ENCODE peak calls at places on chromosomes 7 and 10, in ten cellular contexts. Y is stimulated activated CD8-positive, alpha-beta memory T cell treated with anti-CD3 and anti-CD28 coated beads, Interleukin-4, amount 100 ng/mL, for 1 hour; T is fibroblast of mammary gland; E is GM13977; H is iPS-NIHi11; O is GM04504; M is T-helper 2 cell; D is kidney epithelial cell; U is amniotic stem cell; R is brain microvascular endothelial cell. G is an unnamed sample.

GRCh38 chr7:152137476-152138025 is 112.1 kb downstream of the GALNT11 start:
- DNase-seq in Y (no peak), T (peak; percentile 1), E (no peak), H (no peak), O (no peak), M (no peak), D (no peak), U (no peak), R (no peak), G (peak; percentile 26)

GRCh38 chr7:17130281-17131059 is 168.0 kb upstream of the AHR start:
- DNase-seq in Y (no peak), T (peak; percentile 61), E (no peak), H (peak; percentile 76), O (peak; percentile 46), M (no peak), D (peak; percentile 79), U (no peak), R (peak; percentile 94), G (no peak)

GRCh38 chr7:151601521-151602305 is 82.0 kb upstream of the RHEB start:
- DNase-seq in Y (no peak), T (peak; percentile 23), E (no peak), H (no peak), O (no peak), M (no peak), D (no peak), U (no peak), R (peak; percentile 9), G (no peak)

GRCh38 chr10:124173298-124173900 is 80.0 kb upstream of the CHST15 start:
- DNase-seq in Y (no peak), T (no peak), E (no peak), H (no peak), O (no peak), M (no peak), D (no peak), U (no peak), R (no peak), G (no peak)

GRCh38 chr10:97278491-97278989 is 13.9 kb downstream of the ARHGAP19 start:
- DNase-seq in Y (no peak), T (peak; percentile 97), E (peak; percentile 47), H (peak; percentile 46), O (peak; percentile 87), M (peak; percentile 71), D (peak; percentile 16), U (peak; percentile 80), R (peak; percentile 46), G (no peak)

GRCh38 chr7:2717293-2717904 is 29.4 kb downstream of the AMZ1 start:
- DNase-seq in Y (no peak), T (peak; percentile 37), E (peak; percentile 76), H (no peak), O (no peak), M (no peak), D (no peak), U (no peak), R (peak; percentile 57), G (no peak)

GRCh38 chr10:66329116-66329515 is 596.7 kb upstream of the LRRTM3 start:
- DNase-seq in Y (no peak), T (no peak), E (no peak), H (peak; percentile 13), O (no peak), M (no peak), D (no peak), U (no peak), R (no peak), G (no peak)

GRCh38 chr10:69180525-69181204 is 631 bp downstream of the SUPV3L1 start:
- DNase-seq in Y (no peak), T (peak; percentile 32), E (no peak), H (peak; percentile 4), O (no peak), M (peak; percentile 26), D (no peak), U (no peak), R (peak; percentile 27), G (no peak)

GRCh38 chr7:100884741-100885439 is 4.6 kb downstream of the UFSP1 start:
- DNase-seq in Y (no peak), T (no peak), E (no peak), H (no peak), O (no peak), M (peak; percentile 49), D (no peak), U (no peak), R (no peak), G (no peak)

GRCh38 chr10:6297951-6298381 is 95.2 kb downstream of the PFKFB3 start:
- DNase-seq in Y (no peak), T (peak; percentile 28), E (no peak), H (no peak), O (no peak), M (no peak), D (no peak), U (no peak), R (no peak), G (no peak)

GRCh38 chr10:15121707-15122106 is 24.6 kb downstream of the RPP38 start:
- DNase-seq in Y (no peak), T (no peak), E (no peak), H (no peak), O (no peak), M (no peak), D (no peak), U (no peak), R (no peak), G (no peak)

GRCh38 chr10:98208925-98209324 is 59.1 kb downstream of the LOXL4 start:
- DNase-seq in Y (no peak), T (no peak), E (no peak), H (no peak), O (no peak), M (no peak), D (no peak), U (no peak), R (peak; percentile 38), G (no peak)

GRCh38 chr10:96765406-96766240 is 45.3 kb upstream of the PIK3AP1 start:
- DNase-seq in Y (peak; percentile 60), T (peak; percentile 52), E (peak; percentile 74), H (peak; percentile 60), O (peak; percentile 29), M (peak; percentile 67), D (peak; percentile 18), U (no peak), R (peak; percentile 59), G (no peak)

GRCh38 chr7:148478551-148478950 is 112.0 kb upstream of the C7orf33 start:
- DNase-seq in Y (no peak), T (no peak), E (no peak), H (peak; percentile 38), O (no peak), M (no peak), D (no peak), U (no peak), R (no peak), G (no peak)

GRCh38 chr7:35390146-35390545 is 136.2 kb upstream of the TBX20 start:
- DNase-seq in Y (no peak), T (no peak), E (no peak), H (no peak), O (no peak), M (no peak), D (no peak), U (no peak), R (no peak), G (no peak)

GRCh38 chr10:127254276-127254675 is 57.9 kb upstream of the INSYN2A start:
- DNase-seq in Y (no peak), T (no peak), E (no peak), H (no peak), O (no peak), M (peak; percentile 62), D (no peak), U (no peak), R (peak; percentile 2), G (peak; percentile 29)

GRCh38 chr10:101489355-101489754 is 98.7 kb downstream of the POLL start:
- DNase-seq in Y (no peak), T (peak; percentile 39), E (no peak), H (no peak), O (no peak), M (no peak), D (no peak), U (no peak), R (no peak), G (no peak)

GRCh38 chr7:121305109-121305508 is 23.7 kb upstream of the WNT16 start:
- DNase-seq in Y (no peak), T (peak; percentile 33), E (no peak), H (no peak), O (no peak), M (no peak), D (no peak), U (no peak), R (no peak), G (no peak)

GRCh38 chr7:13628231-13629001 is 361.1 kb downstream of the ETV1 start:
- DNase-seq in Y (no peak), T (peak; percentile 53), E (no peak), H (no peak), O (peak; percentile 42), M (no peak), D (peak; percentile 4), U (no peak), R (peak; percentile 87), G (no peak)

GRCh38 chr7:155858521-155859061 is 46.3 kb upstream of the SHH start:
- DNase-seq in Y (no peak), T (peak; percentile 30), E (no peak), H (no peak), O (no peak), M (no peak), D (peak; percentile 39), U (no peak), R (no peak), G (peak; percentile 78)

GRCh38 chr10:33143160-33143728 is 185.2 kb upstream of the ITGB1 start:
- DNase-seq in Y (no peak), T (peak; percentile 92), E (no peak), H (no peak), O (no peak), M (peak; percentile 84), D (no peak), U (peak; percentile 36), R (peak; percentile 75), G (no peak)

GRCh38 chr10:114905450-114905849 is 32.5 kb upstream of the TRUB1 start:
- DNase-seq in Y (no peak), T (peak; percentile 62), E (no peak), H (no peak), O (no peak), M (no peak), D (peak; percentile 34), U (no peak), R (peak; percentile 25), G (no peak)

GRCh38 chr7:1819258-1819841 is 149.3 kb downstream of the ELFN1 start:
- DNase-seq in Y (no peak), T (no peak), E (no peak), H (no peak), O (no peak), M (peak; percentile 26), D (no peak), U (no peak), R (no peak), G (peak; percentile 62)

GRCh38 chr7:32648408-32649156 is 153.3 kb downstream of the AVL9 start:
- DNase-seq in Y (no peak), T (no peak), E (no peak), H (no peak), O (no peak), M (no peak), D (no peak), U (no peak), R (no peak), G (no peak)

GRCh38 chr10:7409045-7409731 is 1.6 kb downstream of the SFMBT2 start:
- DNase-seq in Y (no peak), T (peak; percentile 16), E (peak; percentile 82), H (no peak), O (no peak), M (peak; percentile 81), D (no peak), U (no peak), R (no peak), G (no peak)

GRCh38 chr10:120799849-120800248 is 51.3 kb upstream of the WDR11 start:
- DNase-seq in Y (no peak), T (no peak), E (no peak), H (no peak), O (no peak), M (no peak), D (no peak), U (no peak), R (no peak), G (no peak)

GRCh38 chr10:97349752-97350117 is 15.2 kb upstream of the FRAT2 start:
- DNase-seq in Y (no peak), T (no peak), E (no peak), H (no peak), O (no peak), M (no peak), D (no peak), U (no peak), R (no peak), G (no peak)

GRCh38 chr10:70987396-70988130 is 99.2 kb upstream of the PCBD1 start:
- DNase-seq in Y (no peak), T (no peak), E (no peak), H (no peak), O (no peak), M (no peak), D (no peak), U (no peak), R (no peak), G (no peak)

G was measured in esophagus muscularis mucosa.